ENCODE peak calls at places on chromosomes 13 and 19, in nine cellular contexts. E is stimulated activated naive CD4-positive, alpha-beta T cell treated with Interleukin-2 at 50 U/mL for 16 hours; G is ecto neural progenitor cell; W is mesenchymal stem cell; V is GM04504; C is NCI-H446 treated with DMSO at 0.1 percent for 48 hours; B is AG08395; S is cerebellar nuclear complex; M is stimulated activated CD4-positive, alpha-beta T cell treated with anti-CD3 and anti-CD28 coated beads, Interleukin-15, amount 100 ng/mL, for 24 hours. P is an unnamed sample.

GRCh38 chr19:6239401-6239844 is 40.4 kb downstream of the MLLT1 start:
- DNase-seq in V (no peak), W (no peak), E (peak), S (no peak), B (peak), C (no peak), G (no peak), M (peak), P (no peak)

GRCh38 chr13:100392709-100393630 is 195.6 kb downstream of the GGACT start:
- DNase-seq in W (peak), M (peak), V (peak), S (no peak), E (peak), B (peak), G (no peak), C (peak), P (no peak)

GRCh38 chr13:41751277-41751676 is 209.6 kb downstream of the VWA8 start:
- DNase-seq in S (no peak), M (no peak), V (no peak), C (no peak), E (no peak), G (no peak), W (peak), B (peak), P (no peak)

GRCh38 chr19:29520390-29520789 is 5.4 kb upstream of the VSTM2B start:
- DNase-seq in V (no peak), E (no peak), B (no peak), M (no peak), S (no peak), G (no peak), W (no peak), C (no peak), P (peak)

GRCh38 chr19:7426986-7427385 is 61.8 kb downstream of the PEX11G start:
- DNase-seq in V (no peak), B (no peak), W (no peak), E (peak), C (no peak), M (peak), G (no peak), S (no peak), P (no peak)

GRCh38 chr13:20997301-20998061 is 63.9 kb downstream of the LATS2 start:
- DNase-seq in G (no peak), M (no peak), C (no peak), E (no peak), V (peak), W (peak), S (no peak), B (peak), P (no peak)

GRCh38 chr19:1364070-1364719 is 19.5 kb upstream of the NDUFS7 start:
- DNase-seq in G (no peak), V (no peak), M (peak), B (no peak), W (peak), C (no peak), E (no peak), S (no peak), P (no peak)

GRCh38 chr13:23668557-23668956 is 98.3 kb downstream of the TNFRSF19 start:
- DNase-seq in C (no peak), W (no peak), G (no peak), M (no peak), B (peak), E (no peak), V (peak), S (no peak), P (no peak)

GRCh38 chr19:17872251-17873001 is 681 bp downstream of the SLC5A5 start:
- DNase-seq in G (no peak), C (no peak), V (no peak), E (peak), S (no peak), B (no peak), M (peak), W (no peak), P (no peak)

GRCh38 chr13:80226645-80227044 is 114.3 kb downstream of the SPRY2 start:
- DNase-seq in W (no peak), G (no peak), M (no peak), V (no peak), B (no peak), E (no peak), S (no peak), C (no peak), P (no peak)

GRCh38 chr13:93227906-93228801 is 1.5 kb downstream of the GPC6 start:
- DNase-seq in C (peak), S (no peak), V (peak), M (no peak), W (peak), E (no peak), B (peak), G (peak), P (peak)

GRCh38 chr13:76711515-76712182 is 174.6 kb downstream of the KCTD12 start:
- DNase-seq in E (no peak), W (peak), G (no peak), M (no peak), B (peak), S (no peak), C (no peak), V (peak), P (no peak)

GRCh38 chr19:30516111-30516510 is 143.9 kb downstream of the ZNF536 start:
- DNase-seq in V (no peak), E (no peak), W (no peak), S (no peak), C (no peak), G (no peak), M (no peak), B (no peak), P (no peak)

GRCh38 chr13:113090415-113090770 is 15.2 kb upstream of the F7 start:
- DNase-seq in W (no peak), B (no peak), E (no peak), M (no peak), G (no peak), S (no peak), V (no peak), C (no peak), P (peak)

GRCh38 chr19:913080-913748 is at the start of gene R3HDM4:
- DNase-seq in M (peak), C (no peak), B (peak), V (no peak), E (peak), S (no peak), W (peak), G (peak), P (peak)

GRCh38 chr13:51688937-51689336 is 104.7 kb downstream of the WDFY2 start:
- DNase-seq in M (no peak), V (no peak), E (no peak), W (no peak), S (no peak), B (no peak), G (no peak), C (no peak), P (no peak)

GRCh38 chr19:36771275-36772231 is 1.1 kb downstream of the ZNF850 start:
- DNase-seq in E (peak), B (peak), V (peak), G (peak), S (no peak), M (peak), C (peak), W (peak), P (no peak)

GRCh38 chr13:73397486-73398020 is 338.7 kb downstream of the KLF5 start:
- DNase-seq in S (no peak), M (no peak), G (no peak), C (no peak), E (no peak), W (no peak), V (no peak), B (no peak), P (no peak)

GRCh38 chr13:45773236-45773635 is 71.1 kb downstream of the CBY2 start:
- DNase-seq in M (no peak), E (no peak), C (no peak), G (no peak), S (no peak), W (peak), B (no peak), V (no peak), P (no peak)

GRCh38 chr13:24671367-24672117 is 8.7 kb upstream of the ATP12A start:
- DNase-seq in S (no peak), B (peak), M (peak), C (no peak), V (peak), W (peak), G (no peak), E (no peak), P (peak)

GRCh38 chr19:1006711-1007398 is 6.6 kb downstream of the GRIN3B start:
- DNase-seq in C (no peak), G (no peak), M (no peak), W (no peak), E (no peak), V (no peak), B (no peak), S (no peak), P (peak)

GRCh38 chr13:20566424-20566916 is 487 bp upstream of the IFT88 start:
- DNase-seq in C (peak), E (no peak), M (no peak), S (no peak), V (peak), G (no peak), B (no peak), W (peak), P (no peak)

GRCh38 chr13:80873589-80873988 is 532.7 kb upstream of the SPRY2 start:
- DNase-seq in C (no peak), E (no peak), B (no peak), W (no peak), M (no peak), G (no peak), S (no peak), V (no peak), P (no peak)

GRCh38 chr13:50512602-50513527 is 330.6 kb downstream of the DLEU7 start:
- DNase-seq in E (peak), V (no peak), G (no peak), M (peak), W (peak), C (peak), B (peak), S (no peak), P (no peak)

GRCh38 chr13:34942732-34943674 is 933 bp downstream of the NBEA start:
- DNase-seq in E (no peak), M (peak), V (no peak), C (no peak), W (peak), S (no peak), B (peak), G (peak), P (peak)

GRCh38 chr19:29299416-29300380 is 86.7 kb upstream of the UQCRFS1 start:
- DNase-seq in G (no peak), S (no peak), B (no peak), E (no peak), V (no peak), W (no peak), C (no peak), M (no peak), P (no peak)

GRCh38 chr13:19794552-19795143 is 11.9 kb upstream of the PSPC1 start:
- DNase-seq in M (no peak), V (no peak), W (no peak), S (no peak), E (no peak), G (no peak), C (no peak), B (no peak), P (no peak)